ENCODE peak calls at places on chromosomes 12 and 14, in ten cellular contexts. F is ELF-1; R is effector memory CD4-positive, alpha-beta T cell; W is stimulated activated naive CD8-positive, alpha-beta T cell treated with anti-CD3 and anti-CD28 coated beads, Interleukin-15, Interleukin-2, amounts not matched to agents 100 U/mL and 50 U/mL, for 24 hours; N is GM23338; C is midbrain; B is stimulated activated CD4-positive, alpha-beta T cell treated with anti-CD3 and anti-CD28 coated beads, Interleukin-12 subunit alpha, Interleukin-12 subunit beta, amount 100 ng/mL, for 4 hours; O is stimulated activated CD8-positive, alpha-beta memory T cell treated with anti-CD3 and anti-CD28 coated beads, Interleukin-15, amount 100 ng/mL, for 1 hour; L is AG09309; H is NCI-H774. I is an unnamed sample.

GRCh38 chr14:65318636-65319506 is 93.7 kb upstream of the FUT8 start:
- DNase-seq in F (no peak), R (no peak), W (no peak), N (no peak), C (no peak), B (no peak), O (no peak), L (no peak), H (no peak), I (no peak)

GRCh38 chr12:65824314-65824563 is at the start of gene HMGA2:
- DNase-seq in F (no peak), R (no peak), W (no peak), N (no peak), C (no peak), B (peak; percentile 1), O (no peak), L (peak; percentile 50), H (no peak), I (no peak)

GRCh38 chr12:53495903-53496751 is 3.1 kb downstream of the MAP3K12 start:
- DNase-seq in F (peak; percentile 70), R (no peak), W (no peak), N (peak; percentile 83), C (no peak), B (no peak), O (no peak), L (no peak), H (peak; percentile 15), I (no peak)

GRCh38 chr12:106871477-106871876 is 84.2 kb upstream of the TMEM263 start:
- DNase-seq in F (no peak), R (no peak), W (no peak), N (no peak), C (no peak), B (no peak), O (no peak), L (no peak), H (no peak), I (no peak)

GRCh38 chr12:57838594-57839302 is 7.8 kb downstream of the CTDSP2 start:
- DNase-seq in F (no peak), R (no peak), W (peak; percentile 37), N (no peak), C (no peak), B (no peak), O (no peak), L (no peak), H (no peak), I (no peak)

GRCh38 chr14:90607141-90607540 is 209.1 kb downstream of the TTC7B start:
- DNase-seq in F (no peak), R (no peak), W (no peak), N (no peak), C (peak; percentile 44), B (no peak), O (no peak), L (no peak), H (no peak), I (no peak)

GRCh38 chr14:104795468-104795780 is at the start of gene AKT1:
- DNase-seq in F (no peak), R (no peak), W (no peak), N (no peak), C (no peak), B (no peak), O (no peak), L (no peak), H (no peak), I (no peak)

GRCh38 chr12:104138747-104139186 is 757 bp upstream of the NFYB start:
- DNase-seq in F (no peak), R (no peak), W (no peak), N (peak; percentile 39), C (no peak), B (peak; percentile 3), O (no peak), L (no peak), H (no peak), I (no peak)

GRCh38 chr12:45732936-45733335 is 3.4 kb downstream of the ARID2 start:
- DNase-seq in F (no peak), R (no peak), W (no peak), N (no peak), C (no peak), B (no peak), O (no peak), L (no peak), H (no peak), I (no peak)

GRCh38 chr12:124453419-124454351 is 113.7 kb downstream of the NCOR2 start:
- DNase-seq in F (no peak), R (peak; percentile 87), W (peak; percentile 88), N (no peak), C (peak; percentile 43), B (peak; percentile 61), O (peak; percentile 57), L (no peak), H (no peak), I (no peak)

GRCh38 chr14:80213602-80214001 is 2.3 kb upstream of the DIO2 start:
- DNase-seq in F (peak; percentile 40), R (no peak), W (peak; percentile 7), N (peak; percentile 86), C (no peak), B (no peak), O (no peak), L (peak; percentile 67), H (no peak), I (no peak)

GRCh38 chr14:68762944-68763831 is 29.7 kb downstream of the ZFP36L1 start:
- DNase-seq in F (peak; percentile 94), R (no peak), W (no peak), N (peak; percentile 72), C (no peak), B (no peak), O (no peak), L (no peak), H (no peak), I (no peak)

GRCh38 chr14:102985665-102986064 is 63.2 kb downstream of the AMN start:
- DNase-seq in F (no peak), R (no peak), W (no peak), N (no peak), C (peak; percentile 54), B (no peak), O (no peak), L (no peak), H (no peak), I (no peak)

GRCh38 chr12:103799504-103800251 is 41.4 kb downstream of the NT5DC3 start:
- DNase-seq in F (no peak), R (no peak), W (no peak), N (peak; percentile 19), C (no peak), B (no peak), O (no peak), L (no peak), H (peak; percentile 91), I (no peak)

GRCh38 chr14:24365600-24366374 is 2.2 kb upstream of the NFATC4 start:
- DNase-seq in F (peak; percentile 97), R (peak; percentile 21), W (peak; percentile 82), N (peak; percentile 96), C (peak; percentile 74), B (peak; percentile 61), O (peak; percentile 22), L (peak; percentile 67), H (peak; percentile 56), I (peak; percentile 63)

GRCh38 chr12:93415723-93416464 is 25.9 kb downstream of the UBE2N start:
- DNase-seq in F (no peak), R (no peak), W (no peak), N (no peak), C (no peak), B (no peak), O (no peak), L (no peak), H (no peak), I (peak; percentile 32)

GRCh38 chr14:76977793-76978730 is 50.4 kb downstream of the IRF2BPL start:
- DNase-seq in F (peak; percentile 66), R (peak; percentile 83), W (peak; percentile 89), N (no peak), C (no peak), B (peak; percentile 78), O (peak; percentile 57), L (no peak), H (no peak), I (peak; percentile 76)

GRCh38 chr12:106248849-106249371 is 1.1 kb upstream of the CKAP4 start:
- DNase-seq in F (no peak), R (peak; percentile 30), W (peak; percentile 29), N (no peak), C (peak; percentile 8), B (peak; percentile 41), O (no peak), L (no peak), H (no peak), I (no peak)

GRCh38 chr14:31927348-31927826 is 149.7 kb upstream of the ARHGAP5 start:
- DNase-seq in F (peak; percentile 43), R (no peak), W (no peak), N (peak; percentile 21), C (no peak), B (no peak), O (no peak), L (peak; percentile 67), H (no peak), I (peak; percentile 93)

GRCh38 chr12:40834321-40834720 is 142.1 kb downstream of the CNTN1 start:
- DNase-seq in F (no peak), R (no peak), W (no peak), N (no peak), C (no peak), B (no peak), O (no peak), L (no peak), H (no peak), I (no peak)

GRCh38 chr14:70884595-70885342 is 22.5 kb upstream of the PCNX1 start:
- DNase-seq in F (no peak), R (no peak), W (peak; percentile 21), N (no peak), C (no peak), B (no peak), O (no peak), L (no peak), H (no peak), I (no peak)

GRCh38 chr12:109581856-109582255 is 8.3 kb downstream of the MVK start:
- DNase-seq in F (no peak), R (no peak), W (no peak), N (no peak), C (no peak), B (no peak), O (no peak), L (no peak), H (no peak), I (peak; percentile 42)

GRCh38 chr12:40032433-40033259 is 73.2 kb downstream of the SLC2A13 start:
- DNase-seq in F (peak; percentile 92), R (no peak), W (no peak), N (peak; percentile 85), C (no peak), B (no peak), O (no peak), L (no peak), H (peak; percentile 15), I (no peak)

GRCh38 chr12:123163227-123163626 is 12.3 kb upstream of the PITPNM2 start:
- DNase-seq in F (no peak), R (no peak), W (no peak), N (no peak), C (no peak), B (no peak), O (no peak), L (no peak), H (no peak), I (no peak)

GRCh38 chr12:116717466-116718457 is 20.1 kb downstream of the SPRING1 start:
- DNase-seq in F (peak; percentile 52), R (no peak), W (no peak), N (no peak), C (peak; percentile 61), B (no peak), O (no peak), L (no peak), H (no peak), I (no peak)

GRCh38 chr12:58896278-58896677 is 24.0 kb downstream of the LRIG3 start:
- DNase-seq in F (no peak), R (no peak), W (no peak), N (no peak), C (no peak), B (no peak), O (no peak), L (no peak), H (no peak), I (no peak)